ENCODE peak calls at places on chromosomes 13 and 19, in seven cellular contexts. E is Peyer's patch, J is heart left ventricle, X is tibial nerve, V is spleen, K is K562, D is stomach. F is an unnamed sample.

GRCh38 chr13:71858647-71859046 is 8.4 kb downstream of the DACH1 start:
- DNase-seq in E (no peak), J (no peak), X (no peak), V (no peak), K (no peak), D (no peak), F (no peak)

GRCh38 chr13:80255946-80256345 is 85.0 kb downstream of the SPRY2 start:
- DNase-seq in E (no peak), J (no peak), X (no peak), V (no peak), K (no peak), D (no peak), F (no peak)

GRCh38 chr19:2280633-2281264 is 1.2 kb downstream of the PEAK3 start:
- DNase-seq in E (no peak), J (no peak), X (no peak), V (no peak), K (no peak), D (no peak), F (no peak)

GRCh38 chr19:6210721-6211600 is 68.8 kb downstream of the MLLT1 start:
- DNase-seq in E (no peak), J (peak), X (no peak), V (peak), K (no peak), D (no peak), F (no peak)

GRCh38 chr13:48775804-48776203 is 122.1 kb downstream of the CYSLTR2 start:
- DNase-seq in E (no peak), J (no peak), X (no peak), V (no peak), K (no peak), D (no peak), F (no peak)

GRCh38 chr13:36385471-36385870 is 39.3 kb upstream of the SPART start:
- DNase-seq in E (no peak), J (no peak), X (no peak), V (no peak), K (no peak), D (no peak), F (no peak)

GRCh38 chr19:10069046-10069445 is 17.1 kb upstream of the SHFL start:
- DNase-seq in E (no peak), J (no peak), X (no peak), V (no peak), K (no peak), D (no peak), F (no peak)

GRCh38 chr13:94710881-94711560 is 1.3 kb downstream of the SOX21 start:
- DNase-seq in E (no peak), J (no peak), X (no peak), V (peak), K (peak), D (no peak), F (no peak)

GRCh38 chr19:58551123-58551497 is 3.8 kb downstream of the CHMP2A start:
- DNase-seq in E (no peak), J (no peak), X (no peak), V (no peak), K (no peak), D (no peak), F (no peak)
- TF ChIP-seq POLR2A in E (no peak), J (no peak), X (no peak), V (no peak), K (peak), D (no peak), F (no peak)

GRCh38 chr19:48186541-48186991 is 16.1 kb downstream of the ZSWIM9 start:
- DNase-seq in E (no peak), J (peak), X (no peak), V (no peak), K (no peak), D (no peak), F (no peak)
- H3K4me3 ChIP-seq in E (no peak), J (no peak), X (no peak), V (no peak), K (no peak), D (no peak), F (no peak)

DNA sequence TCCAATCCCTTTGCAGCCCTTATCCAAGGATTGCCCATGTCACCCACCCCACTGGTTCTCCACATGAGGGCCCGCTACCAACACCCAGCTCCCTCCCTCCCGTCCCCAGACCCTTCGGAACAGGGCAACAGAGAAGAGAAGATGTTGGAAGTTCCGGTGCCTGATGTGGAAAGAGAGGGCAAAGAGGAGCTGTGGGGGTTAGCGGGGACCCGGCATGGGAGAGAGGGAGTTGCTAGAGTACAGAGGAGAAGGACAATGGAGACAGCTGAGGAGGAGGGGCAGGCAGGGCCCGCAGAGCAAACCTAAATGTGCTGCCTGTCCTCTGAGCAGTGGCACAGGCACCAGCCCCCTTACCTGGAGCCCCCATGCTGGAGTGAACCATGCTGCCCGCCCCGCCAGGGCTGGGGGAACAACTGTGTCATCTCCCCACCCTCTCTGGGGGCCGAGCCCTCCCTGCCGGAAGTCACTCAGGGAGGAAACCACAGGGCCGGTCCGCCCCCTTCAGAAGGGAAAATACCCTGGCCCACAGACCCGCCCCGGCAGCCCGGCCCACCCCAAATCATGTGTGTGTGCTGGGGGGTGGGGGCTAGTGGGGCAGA is at the start of gene POU2F2:
- DNase-seq in E (peak), J (peak), X (peak), V (peak), K (peak), D (peak), F (peak)
- TF ChIP-seq POLR2A in E (no peak), J (no peak), X (no peak), V (no peak), K (no peak), D (no peak), F (no peak)

DNA sequence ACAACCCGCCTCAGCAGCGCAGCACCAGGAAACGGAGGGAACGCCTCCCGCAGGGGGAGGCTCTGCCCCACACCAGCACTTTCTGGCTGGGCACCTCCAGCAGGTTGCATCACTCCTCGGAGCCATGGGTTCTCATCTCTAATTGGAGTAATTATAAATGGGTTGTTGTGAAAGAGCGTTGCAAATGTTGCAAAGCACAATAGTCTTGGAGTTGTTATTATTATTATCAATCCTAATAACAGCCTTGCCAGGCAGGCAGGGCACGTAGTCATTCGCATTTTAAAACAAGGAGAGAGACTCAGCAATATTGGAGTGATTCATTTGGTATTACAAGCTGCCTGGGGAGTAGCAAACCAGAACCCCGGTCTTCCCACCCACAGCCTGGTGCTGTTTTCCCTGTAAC is 108.6 kb upstream of the GJB6 start:
- DNase-seq in E (no peak), J (no peak), X (peak), V (no peak), K (no peak), D (no peak), F (no peak)
- H3K4me3 ChIP-seq in E (no peak), J (no peak), X (no peak), V (no peak), K (no peak), D (no peak), F (no peak)

DNA sequence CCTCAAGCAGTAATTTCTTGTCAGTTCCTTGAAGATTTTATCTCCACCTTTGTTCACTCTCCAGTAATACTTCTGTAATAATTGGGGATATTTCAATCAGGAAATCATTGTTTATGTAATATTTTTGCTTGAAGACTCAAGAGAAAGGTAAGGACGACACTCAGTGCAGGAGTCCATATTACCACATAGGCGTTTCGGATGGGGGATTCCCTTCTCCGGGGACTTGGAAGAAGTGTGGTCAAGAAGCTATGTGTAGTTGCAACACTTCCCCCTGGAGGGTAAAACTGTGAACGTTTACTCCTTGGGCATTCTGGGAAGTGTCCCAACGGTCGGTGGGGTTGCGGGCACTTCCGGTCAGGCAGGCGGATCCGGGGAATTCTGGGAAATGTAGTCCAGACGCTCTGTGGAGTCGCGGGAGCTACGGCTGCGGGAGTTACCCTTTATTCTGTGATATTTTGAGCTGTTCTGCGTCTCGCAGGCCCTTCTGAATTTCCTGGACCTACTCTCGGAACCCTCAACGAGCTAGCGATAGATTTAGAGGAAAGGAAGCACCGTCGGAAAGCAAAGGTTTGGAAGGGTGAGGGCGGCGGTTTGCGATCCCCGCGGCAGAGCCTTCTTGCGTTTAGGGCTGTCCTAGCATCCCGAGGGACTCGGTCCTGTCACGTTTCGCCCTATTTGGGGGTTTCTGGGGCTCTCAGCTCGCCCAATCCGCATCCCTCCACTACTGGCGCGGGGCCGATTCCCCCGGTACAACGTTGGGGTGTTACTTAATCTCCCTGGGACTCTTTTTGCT is at the start of gene ZNF221:
- DNase-seq in E (peak), J (peak), X (peak), V (peak), K (peak), D (peak), F (peak)
- TF ChIP-seq POLR2A in E (no peak), J (no peak), X (no peak), V (no peak), K (peak), D (no peak), F (no peak)

GRCh38 chr19:7868326-7868670 is 5.9 kb downstream of the PRR36 start:
- DNase-seq in E (no peak), J (no peak), X (no peak), V (no peak), K (peak), D (peak), F (no peak)

GRCh38 chr19:7868671-7869452 is 5.3 kb downstream of the PRR36 start:
- DNase-seq in E (peak), J (peak), X (peak), V (peak), K (peak), D (peak), F (peak)

GRCh38 chr19:7869910-7870511 is 4.2 kb downstream of the PRR36 start:
- DNase-seq in E (peak), J (no peak), X (no peak), V (peak), K (peak), D (peak), F (peak)

GRCh38 chr19:7870571-7871279 is 3.5 kb downstream of the PRR36 start:
- DNase-seq in E (peak), J (no peak), X (no peak), V (no peak), K (peak), D (peak), F (peak)

GRCh38 chr19:7869453-7869909 is 4.7 kb downstream of the PRR36 start:
- DNase-seq in E (peak), J (peak), X (no peak), V (peak), K (peak), D (peak), F (peak)
- H3K4me3 ChIP-seq in E (peak), J (peak), X (peak), V (peak), K (peak), D (peak), F (peak)

DNA sequence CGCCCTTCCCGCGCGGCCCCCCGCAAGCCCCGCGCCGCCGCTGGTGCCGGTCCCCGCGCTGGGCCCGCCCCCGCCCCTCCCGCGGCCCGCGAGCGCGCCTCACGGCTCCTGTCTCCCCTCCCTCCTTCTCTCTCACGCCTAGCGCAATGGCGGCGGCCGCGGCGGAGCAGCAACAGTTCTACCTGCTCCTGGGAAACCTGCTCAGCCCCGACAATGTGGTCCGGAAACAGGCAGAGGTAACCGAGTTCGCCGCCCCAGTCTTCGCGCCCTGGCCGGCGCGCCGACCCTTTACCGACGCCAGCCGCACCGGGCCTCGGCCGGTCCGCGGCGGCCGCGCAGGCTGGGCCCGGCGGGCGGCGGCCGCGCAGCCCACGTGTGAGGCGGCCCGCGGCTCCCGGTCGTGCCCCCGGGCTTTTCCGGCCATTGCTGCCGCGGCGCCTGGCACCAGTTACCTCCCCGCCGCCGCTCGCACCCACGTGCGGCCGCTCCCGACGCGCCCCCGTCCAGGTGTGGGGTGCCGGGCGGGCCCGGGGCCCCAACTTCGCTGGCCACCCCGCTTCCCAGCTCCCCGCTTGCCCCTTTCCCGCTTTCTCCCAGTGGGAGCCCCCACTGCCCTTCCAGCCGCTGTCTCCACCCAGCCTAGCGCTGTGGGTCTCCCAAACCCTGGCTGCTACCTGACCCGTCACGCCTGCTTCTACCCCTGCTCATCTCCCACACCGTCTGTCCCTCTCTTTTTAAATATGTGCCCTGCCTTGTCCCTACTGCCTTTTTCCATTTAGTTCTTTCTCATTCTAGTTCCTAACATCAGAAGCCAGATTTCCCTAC is 23.3 kb downstream of the IPO5 start:
- DNase-seq in E (no peak), J (peak), X (peak), V (peak), K (peak), D (no peak), F (peak)
- TF ChIP-seq POLR2A in E (no peak), J (no peak), X (no peak), V (no peak), K (no peak), D (no peak), F (no peak)

DNA sequence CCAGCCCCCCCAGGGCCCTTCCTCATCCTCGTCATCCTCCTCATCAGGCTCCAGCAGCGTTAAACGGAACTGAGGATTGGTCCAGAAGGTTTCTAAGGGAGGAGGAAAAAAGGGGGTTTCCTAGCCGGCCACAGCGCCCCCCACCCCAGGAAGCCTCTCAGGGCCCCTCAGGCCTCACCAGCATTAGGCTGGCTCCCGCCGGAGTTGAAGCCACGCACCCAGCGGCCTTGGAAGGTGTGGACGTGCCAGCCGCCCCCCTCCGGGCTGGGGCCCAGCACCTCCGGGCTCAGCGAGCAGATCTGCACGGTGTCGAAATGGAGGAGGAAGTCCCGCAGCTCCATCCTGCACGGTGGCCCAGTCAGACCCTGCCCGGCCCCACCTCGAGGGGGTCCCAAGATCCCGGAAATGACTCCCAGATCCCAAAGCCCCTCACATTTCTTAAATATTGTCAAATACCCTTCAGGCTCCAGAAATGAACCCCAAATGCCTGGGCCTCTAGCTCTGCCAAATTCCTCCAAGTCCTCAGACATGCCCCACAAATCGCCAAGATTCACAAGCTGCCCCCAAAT is 6.9 kb downstream of the CAPN12 start:
- DNase-seq in E (no peak), J (no peak), X (no peak), V (no peak), K (no peak), D (no peak), F (no peak)
- H3K4me3 ChIP-seq in E (peak), J (no peak), X (peak), V (peak), K (peak), D (no peak), F (no peak)

F was measured in transverse colon.